ENCODE peak calls at places on chromosomes 5 and 9, in seven cellular contexts. Q, O, J, T, Z, E and D are unnamed samples.

GRCh38 chr5:68225188-68225910 is 9.8 kb downstream of the PIK3R1 start:
- DNase-seq in Q (peak), O (no peak), J (peak), T (peak), Z (no peak), E (no peak), D (peak)

GRCh38 chr5:123951204-123951977 is 439.4 kb downstream of the CSNK1G3 start:
- DNase-seq in Q (peak), O (no peak), J (peak), T (peak), Z (no peak), E (no peak), D (peak)

GRCh38 chr5:38208782-38209378 is 49.5 kb upstream of the EGFLAM start:
- DNase-seq in Q (peak), O (peak), J (peak), T (peak), Z (peak), E (peak), D (peak)

GRCh38 chr9:78133751-78134150 is 102.1 kb upstream of the CEP78 start:
- DNase-seq in Q (no peak), O (no peak), J (no peak), T (no peak), Z (no peak), E (no peak), D (no peak)

GRCh38 chr5:136020383-136021015 is 8.3 kb upstream of the TGFBI start:
- DNase-seq in Q (peak), O (no peak), J (peak), T (peak), Z (no peak), E (no peak), D (peak)

GRCh38 chr5:89968870-89969472 is 440.6 kb downstream of the CETN3 start:
- DNase-seq in Q (peak), O (no peak), J (peak), T (peak), Z (no peak), E (no peak), D (no peak)

GRCh38 chr5:106601605-106602004 is 1069.1 kb downstream of the EFNA5 start:
- DNase-seq in Q (no peak), O (no peak), J (no peak), T (peak), Z (no peak), E (no peak), D (no peak)

GRCh38 chr5:151570058-151570457 is 21.1 kb downstream of the FAT2 start:
- DNase-seq in Q (no peak), O (no peak), J (no peak), T (no peak), Z (no peak), E (no peak), D (no peak)

GRCh38 chr5:84215521-84215920 is 169.2 kb downstream of the EDIL3 start:
- DNase-seq in Q (no peak), O (no peak), J (no peak), T (no peak), Z (no peak), E (no peak), D (no peak)

GRCh38 chr5:163914911-163915310 is 409.5 kb downstream of the MAT2B start:
- DNase-seq in Q (no peak), O (peak), J (no peak), T (no peak), Z (peak), E (no peak), D (no peak)

GRCh38 chr9:124384210-124384609 is 31.0 kb downstream of the PSMB7 start:
- DNase-seq in Q (no peak), O (no peak), J (no peak), T (no peak), Z (no peak), E (no peak), D (no peak)

GRCh38 chr9:109245300-109245897 is 75.5 kb downstream of the EPB41L4B start:
- DNase-seq in Q (no peak), O (no peak), J (no peak), T (peak), Z (no peak), E (no peak), D (no peak)

GRCh38 chr5:166499452-166500240 is 1791.8 kb upstream of the WWC1 start:
- DNase-seq in Q (peak), O (no peak), J (no peak), T (no peak), Z (no peak), E (no peak), D (no peak)

GRCh38 chr5:96079075-96079474 is 117.4 kb upstream of the ELL2 start:
- DNase-seq in Q (peak), O (no peak), J (peak), T (peak), Z (no peak), E (no peak), D (peak)

GRCh38 chr9:81964216-81965171 is 21.2 kb downstream of the SPATA31D3 start:
- DNase-seq in Q (no peak), O (no peak), J (peak), T (peak), Z (no peak), E (no peak), D (peak)

GRCh38 chr5:10352404-10353240 is 873 bp upstream of the MARCHF6 start:
- DNase-seq in Q (peak), O (no peak), J (no peak), T (no peak), Z (peak), E (peak), D (peak)

GRCh38 chr5:10885026-10885425 is 124.0 kb upstream of the DAP start:
- DNase-seq in Q (peak), O (no peak), J (peak), T (peak), Z (no peak), E (no peak), D (peak)

GRCh38 chr9:21031091-21031817 is at the start of gene HACD4:
- DNase-seq in Q (peak), O (peak), J (peak), T (peak), Z (no peak), E (peak), D (peak)

GRCh38 chr9:137433349-137433915 is 7.7 kb downstream of the ENTPD8 start:
- DNase-seq in Q (no peak), O (no peak), J (no peak), T (no peak), Z (no peak), E (no peak), D (no peak)

DNA sequence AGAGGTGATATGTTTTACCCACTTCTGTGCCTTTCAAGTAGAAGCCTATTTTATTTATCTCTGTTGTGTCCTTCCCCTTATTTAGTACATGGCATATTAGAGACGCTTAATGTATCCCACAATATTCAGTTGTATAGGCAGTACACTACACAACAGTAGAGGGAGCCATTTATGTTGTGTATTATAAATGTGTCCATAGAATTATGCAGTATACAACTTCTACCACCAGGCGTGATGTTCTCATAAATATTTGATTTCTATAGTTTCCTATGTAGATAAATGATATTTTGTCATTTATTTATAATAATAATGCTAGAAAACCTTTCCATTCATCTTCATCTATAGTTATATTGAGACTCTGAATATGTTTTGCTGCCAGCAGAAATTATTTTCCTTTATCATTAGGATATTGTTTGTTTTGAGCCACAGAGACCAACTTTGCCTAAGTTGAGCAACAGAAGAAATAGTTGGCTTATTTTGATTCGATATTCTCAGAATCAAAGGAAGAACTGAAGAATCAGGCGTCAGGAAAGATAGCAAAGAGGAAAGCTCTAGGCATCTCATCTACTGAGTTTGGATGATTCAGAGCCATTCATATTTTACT is 81.7 kb downstream of the ADAMTS19 start:
- DNase-seq in Q (peak), O (no peak), J (no peak), T (peak), Z (peak), E (no peak), D (peak)
- TF ChIP-seq CTCF in Q (peak), O (peak), J (no peak), T (peak), Z (peak), E (peak), D (peak)

GRCh38 chr5:139402561-139403158 is 1.2 kb downstream of the SPATA24 start:
- DNase-seq in Q (no peak), O (peak), J (no peak), T (peak), Z (peak), E (peak), D (no peak)
- TF ChIP-seq CTCF in Q (peak), O (peak), J (peak), T (peak), Z (peak), E (peak), D (peak)

GRCh38 chr9:89899476-89900047 is 294.8 kb downstream of the GADD45G start:
- DNase-seq in Q (no peak), O (peak), J (no peak), T (no peak), Z (no peak), E (no peak), D (no peak)
- TF ChIP-seq CTCF in Q (no peak), O (no peak), J (no peak), T (no peak), Z (no peak), E (no peak), D (no peak)

DNA sequence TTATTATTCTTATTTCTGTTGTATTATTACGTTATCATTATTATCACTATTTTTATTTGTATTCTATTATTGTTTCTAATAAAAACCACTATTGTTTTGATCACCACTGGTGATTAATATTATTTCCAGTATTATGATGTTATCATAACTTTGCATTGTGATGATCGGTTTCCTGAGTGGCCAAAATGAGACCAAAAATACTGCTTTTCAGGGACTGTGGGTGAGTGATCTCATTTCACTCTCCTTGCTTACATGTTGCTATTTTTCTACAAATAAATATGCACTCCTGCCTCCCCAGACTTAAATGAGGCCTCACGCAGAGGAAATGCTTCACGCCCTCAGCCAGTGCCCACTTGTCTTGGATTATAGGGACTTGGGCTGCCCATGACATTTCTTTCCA is 78.4 kb downstream of the LRSAM1 start:
- DNase-seq in Q (no peak), O (no peak), J (no peak), T (no peak), Z (no peak), E (no peak), D (no peak)
- TF ChIP-seq CTCF in Q (no peak), O (no peak), J (no peak), T (no peak), Z (no peak), E (no peak), D (no peak)

GRCh38 chr9:110623462-110624025 is 44.0 kb upstream of the SVEP1 start:
- DNase-seq in Q (peak), O (no peak), J (peak), T (peak), Z (peak), E (peak), D (peak)
- TF ChIP-seq CTCF in Q (peak), O (peak), J (peak), T (peak), Z (peak), E (peak), D (peak)